ENCODE peak calls at places on chromosomes 3 and 15, in seven cellular contexts. S, I, Y, P, H, W and L are unnamed samples.

GRCh38 chr3:46987485-46988401 is 8.3 kb downstream of the NBEAL2 start:
- DNase-seq in I (no peak), H (no peak), Y (peak; percentile 84), W (no peak), S (no peak), P (peak; percentile 33), L (peak; percentile 80)

GRCh38 chr3:148126962-148127361 is 570.7 kb upstream of the AGTR1 start:
- DNase-seq in W (no peak), S (no peak), H (no peak), P (no peak), Y (no peak), I (no peak), L (no peak)

GRCh38 chr3:137148917-137149316 is 191.1 kb downstream of the IL20RB start:
- DNase-seq in I (no peak), S (no peak), P (no peak), H (no peak), Y (no peak), W (no peak), L (no peak)

GRCh38 chr3:46095307-46095706 is 68.0 kb upstream of the XCR1 start:
- DNase-seq in W (no peak), I (no peak), P (no peak), Y (no peak), S (no peak), H (no peak), L (no peak)

GRCh38 chr15:66842710-66843441 is 140.8 kb downstream of the SMAD6 start:
- DNase-seq in W (peak; percentile 76), Y (peak; percentile 81), S (peak; percentile 67), I (peak; percentile 73), P (peak; percentile 79), H (peak; percentile 78), L (peak; percentile 88)

GRCh38 chr3:12193485-12194165 is 34.9 kb upstream of the TIMP4 start:
- DNase-seq in I (peak; percentile 92), S (no peak), H (no peak), W (peak; percentile 63), Y (peak; percentile 80), P (peak; percentile 99), L (no peak)

GRCh38 chr15:80561500-80561899 is 133.6 kb upstream of the ABHD17C start:
- DNase-seq in I (no peak), S (no peak), H (no peak), W (no peak), P (peak; percentile 37), Y (no peak), L (no peak)

GRCh38 chr15:25169318-25169717 is 214.5 kb downstream of the SNRPN start:
- DNase-seq in S (no peak), Y (no peak), P (no peak), I (no peak), W (peak; percentile 9), H (no peak), L (peak; percentile 6)

GRCh38 chr3:42117175-42118008 is 26.2 kb downstream of the TRAK1 start:
- DNase-seq in W (no peak), I (peak; percentile 78), P (peak; percentile 29), S (no peak), H (peak; percentile 33), Y (peak; percentile 68), L (no peak)

GRCh38 chr3:197599089-197599765 is 43.5 kb upstream of the BDH1 start:
- DNase-seq in I (peak; percentile 78), P (peak; percentile 83), W (peak; percentile 74), Y (peak; percentile 67), H (peak; percentile 76), S (peak; percentile 56), L (peak; percentile 56)

GRCh38 chr3:110341047-110341446 is 730.6 kb upstream of the NECTIN3 start:
- DNase-seq in W (no peak), I (no peak), P (no peak), Y (no peak), H (no peak), S (no peak), L (no peak)

GRCh38 chr3:168847293-168847883 is 751.7 kb upstream of the GOLIM4 start:
- DNase-seq in P (peak; percentile 40), S (no peak), H (peak; percentile 55), I (peak; percentile 8), Y (no peak), W (no peak), L (no peak)

GRCh38 chr15:70095387-70096214 is 2.1 kb downstream of the TLE3 start:
- DNase-seq in S (no peak), W (peak; percentile 32), P (no peak), H (peak; percentile 36), I (peak; percentile 18), Y (peak; percentile 54), L (no peak)

GRCh38 chr3:153595186-153595815 is 433.3 kb downstream of the RAP2B start:
- DNase-seq in I (peak; percentile 7), H (peak; percentile 30), W (no peak), Y (no peak), P (peak; percentile 29), S (no peak), L (no peak)

GRCh38 chr15:59622289-59622688 is 10.7 kb downstream of the GCNT3 start:
- DNase-seq in P (peak; percentile 31), H (peak; percentile 51), W (no peak), S (no peak), I (peak; percentile 37), Y (no peak), L (no peak)

GRCh38 chr3:134030801-134031619 is 1.3 kb upstream of the SLCO2A1 start:
- DNase-seq in W (peak; percentile 12), Y (no peak), H (no peak), P (no peak), I (no peak), S (no peak), L (no peak)

GRCh38 chr3:134029734-134030381 is at the start of gene SLCO2A1:
- DNase-seq in Y (peak; percentile 56), W (peak; percentile 16), I (no peak), H (peak; percentile 81), S (no peak), P (peak; percentile 18), L (no peak)

GRCh38 chr3:134029256-134029733 is 430 bp downstream of the SLCO2A1 start:
- DNase-seq in S (no peak), I (peak; percentile 28), P (peak; percentile 7), W (peak; percentile 13), Y (no peak), H (no peak), L (no peak)

GRCh38 chr3:134031620-134031915 is 1.8 kb upstream of the SLCO2A1 start:
- DNase-seq in Y (no peak), W (no peak), S (no peak), I (no peak), P (no peak), H (no peak), L (no peak)

DNA sequence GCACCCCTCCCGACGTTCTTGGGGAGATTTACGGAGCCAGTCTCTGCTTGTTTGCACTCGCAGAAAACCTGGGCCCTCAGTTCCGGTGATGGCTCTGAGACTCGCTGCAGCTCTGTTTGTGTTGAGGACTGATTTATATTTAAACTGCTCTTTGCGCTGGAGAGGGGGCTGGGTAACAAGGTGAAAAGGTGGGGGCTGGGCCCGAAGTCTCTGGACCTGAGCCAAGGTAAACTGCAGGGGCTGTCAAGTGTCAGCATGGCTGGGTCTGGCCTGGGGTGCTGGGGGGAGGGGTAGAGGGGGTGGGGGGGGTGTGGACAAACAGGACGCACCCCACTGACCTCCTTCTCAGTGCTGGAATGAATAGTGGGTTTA is 643 bp upstream of the SLCO2A1 start:
- DNase-seq in W (no peak), H (peak; percentile 55), I (no peak), P (no peak), S (no peak), Y (no peak), L (no peak)
- H3K4me3 ChIP-seq in W (no peak overlapping the region), H (peak overlapping the region; percentile 64), I (no peak overlapping the region), P (peak overlapping the region; percentile 56), S (peak overlapping the region; percentile 34), Y (peak overlapping the region; percentile 45), L (peak overlapping the region; percentile 53)

DNA sequence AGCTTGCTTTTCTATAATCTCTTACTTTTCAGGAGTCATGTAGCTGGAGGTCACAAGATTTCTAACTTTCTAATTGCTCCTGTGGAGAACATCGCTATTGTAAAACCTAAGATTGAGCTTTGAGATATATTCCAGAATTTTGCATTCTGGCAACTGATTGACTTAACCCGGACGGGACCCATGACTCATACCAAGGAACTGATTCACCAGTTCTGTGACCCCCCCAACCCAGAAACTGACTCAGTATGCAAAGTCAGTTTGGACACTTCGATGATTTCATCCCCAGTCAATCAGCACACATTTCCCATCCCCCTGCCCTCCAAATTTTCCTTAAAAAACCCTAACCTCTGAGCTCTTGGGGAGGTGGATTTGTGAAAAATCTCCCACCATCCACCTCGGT is 396.5 kb upstream of the GBE1 start:
- DNase-seq in P (peak; percentile 22), S (no peak), I (no peak), H (no peak), W (no peak), Y (no peak), L (no peak)
- H3K4me3 ChIP-seq in P (no peak overlapping the region), S (no peak overlapping the region), I (no peak overlapping the region), H (no peak overlapping the region), W (no peak overlapping the region), Y (no peak overlapping the region), L (no peak overlapping the region)

GRCh38 chr3:69097407-69098086 is 12.8 kb downstream of the ARL6IP5 start:
- DNase-seq in H (no peak), W (no peak), I (no peak), P (no peak), S (no peak), Y (no peak), L (no peak)

GRCh38 chr3:69095636-69096035 is 10.9 kb downstream of the ARL6IP5 start:
- DNase-seq in H (no peak), Y (no peak), S (no peak), W (no peak), I (peak; percentile 39), P (peak; percentile 54), L (no peak)

GRCh38 chr3:69096299-69096698 is 11.6 kb downstream of the ARL6IP5 start:
- DNase-seq in W (no peak), H (no peak), Y (no peak), P (no peak), I (no peak), S (no peak), L (no peak)

GRCh38 chr3:69092030-69092513 is 7.3 kb downstream of the ARL6IP5 start:
- DNase-seq in I (peak; percentile 31), W (no peak), P (no peak), Y (no peak), H (no peak), S (no peak), L (no peak)

GRCh38 chr3:69094467-69095205 is 9.9 kb downstream of the ARL6IP5 start:
- DNase-seq in W (no peak), P (no peak), I (peak; percentile 61), Y (no peak), H (no peak), S (no peak), L (no peak)
- H3K4me3 ChIP-seq in W (no peak overlapping the region), P (no peak overlapping the region), I (no peak overlapping the region), Y (no peak overlapping the region), H (no peak overlapping the region), S (no peak overlapping the region), L (no peak overlapping the region)

DNA sequence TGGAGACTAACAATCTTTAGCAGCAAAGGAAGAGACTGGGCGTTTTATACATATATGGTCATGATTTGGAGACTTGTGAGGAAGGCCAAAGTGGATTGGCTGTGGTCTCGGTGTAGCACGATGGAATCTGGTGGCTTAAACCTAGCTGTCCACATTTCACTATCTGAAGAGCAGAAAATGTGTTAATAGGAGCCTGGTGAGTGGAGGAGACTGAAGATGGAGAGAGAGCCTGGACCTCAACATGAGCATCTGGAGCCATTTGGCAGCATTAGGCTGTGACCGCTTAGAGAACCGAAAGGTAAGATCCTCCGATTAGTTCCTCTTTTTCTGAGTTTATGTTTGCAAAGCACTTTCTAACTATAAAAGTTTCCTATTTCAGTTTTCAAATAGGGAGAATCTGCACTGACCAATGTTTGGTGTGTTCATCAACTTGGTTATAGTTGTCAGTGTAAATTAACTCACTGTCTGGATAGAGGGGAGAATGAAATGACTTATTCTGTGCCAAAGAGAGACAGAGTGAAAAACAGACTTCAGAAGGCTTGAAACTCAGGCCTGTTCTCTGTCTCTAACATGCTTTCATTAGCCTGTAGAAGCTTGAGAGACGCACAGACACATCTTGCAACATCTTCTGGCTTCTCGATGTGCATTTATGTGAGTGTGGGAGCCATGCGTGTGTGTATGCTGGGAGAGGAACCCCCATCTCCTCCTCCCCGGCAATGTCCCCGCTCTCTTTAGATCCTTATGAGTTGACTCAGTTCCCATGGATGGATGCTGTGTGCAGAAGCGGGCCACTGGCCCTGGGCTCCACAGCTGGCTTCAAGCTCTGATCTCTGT is 244.7 kb upstream of the TBL1XR1 start:
- DNase-seq in P (peak; percentile 55), I (no peak), Y (no peak), S (no peak), H (no peak), W (no peak), L (no peak)
- H3K4me3 ChIP-seq in P (no peak overlapping the region), I (no peak overlapping the region), Y (no peak overlapping the region), S (no peak overlapping the region), H (no peak overlapping the region), W (no peak overlapping the region), L (no peak overlapping the region)